ENCODE peak calls at places on chromosomes 13 and 19, in five cellular contexts. C is upper lobe of left lung, D is HepG2, W is GM12878, J is K562. G is an unnamed sample.

GRCh38 chr19:46271488-46272197 is 25.2 kb upstream of the HIF3A start:
- ATAC-seq in C (peak; percentile 70), D (no peak), W (peak; percentile 78), J (no peak), G (peak; percentile 31)

GRCh38 chr13:43268632-43269031 is 245.2 kb downstream of the DNAJC15 start:
- ATAC-seq in C (no peak), D (no peak), W (no peak), J (no peak), G (no peak)

GRCh38 chr13:32932376-32932775 is 83.8 kb upstream of the KL start:
- ATAC-seq in C (no peak), D (no peak), W (no peak), J (no peak), G (no peak)

GRCh38 chr19:1424182-1424955 is 13.8 kb upstream of the RPS15 start:
- ATAC-seq in C (no peak), D (peak; percentile 81), W (no peak), J (no peak), G (no peak)

GRCh38 chr19:1214862-1215731 is 9.5 kb downstream of the STK11 start:
- ATAC-seq in C (peak; percentile 54), D (no peak), W (no peak), J (no peak), G (peak; percentile 70)

GRCh38 chr19:53624776-53625540 is 6.8 kb upstream of the DPRX start:
- ATAC-seq in C (no peak), D (no peak), W (no peak), J (no peak), G (no peak)

GRCh38 chr13:60590775-60591174 is 193.8 kb downstream of the TDRD3 start:
- ATAC-seq in C (no peak), D (no peak), W (peak; percentile 77), J (no peak), G (no peak)

GRCh38 chr13:110338441-110339101 is 31.5 kb downstream of the COL4A2 start:
- ATAC-seq in C (no peak), D (no peak), W (no peak), J (no peak), G (peak; percentile 49)

GRCh38 chr13:93628136-93628535 is 401.5 kb downstream of the GPC6 start:
- ATAC-seq in C (no peak), D (no peak), W (no peak), J (no peak), G (no peak)

GRCh38 chr19:42273407-42274064 is 4.5 kb downstream of the CIC start:
- ATAC-seq in C (no peak), D (no peak), W (no peak), J (no peak), G (no peak)
- H3K27me3 ChIP-seq in C (no peaks in the 10 kb centered on the region), D (no peaks in the 10 kb centered on the region), W (no peaks in the 10 kb centered on the region), J (no peaks in the 10 kb centered on the region), G (no peaks in the 10 kb centered on the region)

DNA sequence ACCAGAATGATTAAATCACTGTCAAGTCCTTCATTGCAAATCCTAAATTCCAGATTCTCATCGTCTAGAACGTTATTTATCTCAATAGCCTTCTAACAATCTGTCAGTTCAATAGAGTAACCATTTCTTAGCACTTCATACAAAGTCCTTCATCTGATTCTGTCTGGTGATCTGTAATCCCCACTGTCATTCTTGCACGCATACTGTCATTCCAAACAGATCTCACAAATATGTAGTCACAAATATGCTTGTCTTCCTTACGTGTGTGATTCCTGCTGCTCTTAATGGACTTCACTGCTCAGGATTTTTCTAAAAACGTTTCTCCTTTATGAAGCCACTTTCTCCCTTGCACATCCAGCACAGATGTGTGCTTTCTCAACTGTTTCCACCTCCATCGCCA is 1197.4 kb downstream of the EFNB2 start:
- ATAC-seq in C (no peak), D (no peak), W (no peak), J (no peak), G (no peak)
- TF ChIP-seq EP300 in C (no peak), D (no peak), W (no peak), J (no peak), G (no peak)

GRCh38 chr13:112175162-112176075 is 108.5 kb downstream of the SOX1 start:
- ATAC-seq in C (no peak), D (no peak), W (no peak), J (no peak), G (no peak)
- H3K27me3 ChIP-seq in C (no peaks in the 10 kb centered on the region), D (peaks cover 5% of the 10 kb centered on the region), W (no peaks in the 10 kb centered on the region), J (peaks cover 3% of the 10 kb centered on the region), G (peaks cover 49% of the 10 kb centered on the region)

DNA sequence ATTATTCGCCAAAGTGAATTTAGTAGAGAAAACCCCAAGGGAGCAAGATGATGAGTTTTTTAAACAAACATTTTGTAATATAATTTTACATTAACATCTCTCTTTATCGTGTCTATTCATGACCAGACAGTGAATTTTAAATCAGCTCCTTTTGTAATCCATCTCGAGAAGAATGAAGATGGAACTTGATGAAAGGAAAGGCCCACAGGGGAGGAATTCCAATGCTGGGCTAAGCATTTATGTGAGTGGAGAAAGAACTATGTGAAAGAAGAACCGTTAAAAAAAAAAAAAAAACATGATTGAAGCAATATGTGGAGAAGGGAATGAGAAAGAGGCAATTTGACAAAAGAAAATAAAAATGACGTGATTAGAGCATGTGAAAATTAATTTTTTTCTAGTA is 170.6 kb downstream of the KCTD12 start:
- ATAC-seq in C (no peak), D (no peak), W (no peak), J (no peak), G (no peak)
- TF ChIP-seq EP300 in C (no peak), D (no peak), W (no peak), J (no peak), G (no peak)